ENCODE peak calls at places on chromosomes 6 and 20, in seven cellular contexts. H is hepatocyte; D is H9; C is GM23338; O is H1; K is lower lobe of right lung; E is CD8-positive, alpha-beta T cell. N is an unnamed sample. For H3K27me3, the result is how much of the 10 kb centered on the place peaks cover.

GRCh38 chr6:136846046-136846445 is 23.7 kb downstream of the PEX7 start:
- DNase-seq in H (peak), D (no peak), C (peak), O (no peak), K (no peak), E (no peak), N (no peak)

GRCh38 chr6:79895382-79896100 is 51.8 kb downstream of the ELOVL4 start:
- DNase-seq in H (no peak), D (no peak), C (no peak), O (no peak), K (no peak), E (no peak), N (no peak)

GRCh38 chr6:1136415-1136774 is 175.5 kb upstream of the FOXQ1 start:
- DNase-seq in H (no peak), D (no peak), C (no peak), O (no peak), K (no peak), E (no peak), N (no peak)

GRCh38 chr6:47714802-47715201 is 16.4 kb downstream of the ADGRF4 start:
- DNase-seq in H (no peak), D (no peak), C (no peak), O (no peak), K (no peak), E (no peak), N (no peak)

GRCh38 chr6:53645850-53646249 is 19.7 kb downstream of the KLHL31 start:
- DNase-seq in H (no peak), D (no peak), C (no peak), O (no peak), K (no peak), E (no peak), N (no peak)

GRCh38 chr6:144606041-144606440 is 320.9 kb downstream of the UTRN start:
- DNase-seq in H (no peak), D (no peak), C (no peak), O (no peak), K (no peak), E (no peak), N (no peak)

GRCh38 chr20:38304845-38305447 is 990 bp downstream of the BPI start:
- DNase-seq in H (no peak), D (peak), C (peak), O (peak), K (peak), E (no peak), N (peak)

GRCh38 chr6:84663866-84664265 is 100.5 kb downstream of the TBX18 start:
- DNase-seq in H (no peak), D (no peak), C (no peak), O (no peak), K (no peak), E (no peak), N (no peak)

GRCh38 chr20:49948809-49949507 is 12.8 kb downstream of the RNF114 start:
- DNase-seq in H (no peak), D (no peak), C (no peak), O (no peak), K (no peak), E (no peak), N (no peak)

GRCh38 chr20:50921055-50921454 is 10.2 kb downstream of the ADNP start:
- DNase-seq in H (no peak), D (no peak), C (no peak), O (no peak), K (no peak), E (no peak), N (no peak)

GRCh38 chr6:11058406-11058805 is 14.3 kb upstream of the ELOVL2 start:
- DNase-seq in H (no peak), D (no peak), C (no peak), O (no peak), K (no peak), E (no peak), N (no peak)

GRCh38 chr6:144262470-144263369 is 22.4 kb upstream of the UTRN start:
- DNase-seq in H (no peak), D (no peak), C (no peak), O (no peak), K (no peak), E (no peak), N (no peak)

GRCh38 chr20:10671221-10671849 is 2.5 kb downstream of the JAG1 start:
- DNase-seq in H (peak), D (peak), C (peak), O (no peak), K (peak), E (no peak), N (peak)

GRCh38 chr6:152293404-152293803 is 343.8 kb downstream of the SYNE1 start:
- DNase-seq in H (no peak), D (no peak), C (no peak), O (no peak), K (no peak), E (no peak), N (no peak)

GRCh38 chr20:38173237-38174156 is 8.4 kb upstream of the TGM2 start:
- DNase-seq in H (peak), D (no peak), C (peak), O (no peak), K (no peak), E (no peak), N (no peak)

GRCh38 chr6:159805418-159806020 is 5.4 kb downstream of the PNLDC1 start:
- DNase-seq in H (no peak), D (no peak), C (no peak), O (no peak), K (no peak), E (no peak), N (no peak)

GRCh38 chr6:31477521-31477920 is 20.4 kb upstream of the MICB start:
- DNase-seq in H (no peak), D (no peak), C (no peak), O (no peak), K (no peak), E (no peak), N (no peak)

GRCh38 chr6:95786802-95787201 is 209.5 kb downstream of the MANEA start:
- DNase-seq in H (no peak), D (no peak), C (no peak), O (no peak), K (no peak), E (no peak), N (no peak)

GRCh38 chr6:143941852-143942627 is 66.0 kb downstream of the PLAGL1 start:
- DNase-seq in H (peak), D (peak), C (peak), O (peak), K (peak), E (peak), N (peak)

GRCh38 chr20:46206025-46206424 is 87.9 kb downstream of the CD40 start:
- DNase-seq in H (no peak), D (no peak), C (no peak), O (no peak), K (peak), E (no peak), N (peak)

GRCh38 chr6:1612386-1612893 is 2.7 kb downstream of the FOXC1 start:
- DNase-seq in H (no peak), D (no peak), C (no peak), O (no peak), K (no peak), E (no peak), N (no peak)

GRCh38 chr6:53241936-53242335 is 93.3 kb upstream of the GCM1 start:
- DNase-seq in H (no peak), D (no peak), C (no peak), O (no peak), K (peak), E (no peak), N (peak)

GRCh38 chr6:136784910-136785746 is 7.1 kb downstream of the MAP3K5 start:
- DNase-seq in H (no peak), D (no peak), C (no peak), O (no peak), K (peak), E (peak), N (peak)

GRCh38 chr20:45833883-45834796 is 541 bp downstream of the SNX21 start:
- DNase-seq in H (peak), D (peak), C (peak), O (peak), K (peak), E (peak), N (peak)

GRCh38 chr6:56730663-56731529 is 88.2 kb upstream of the DST start:
- DNase-seq in H (peak), D (no peak), C (no peak), O (no peak), K (no peak), E (no peak), N (no peak)

GRCh38 chr6:7077856-7078255 is 29.9 kb upstream of the RREB1 start:
- DNase-seq in H (no peak), D (no peak), C (no peak), O (no peak), K (no peak), E (no peak), N (no peak)

GRCh38 chr20:63979549-63980316 is at the start of gene SAMD10:
- DNase-seq in H (peak), D (peak), C (peak), O (no peak), K (no peak), E (peak), N (peak)

GRCh38 chr6:133542056-133542821 is 301.1 kb downstream of the EYA4 start:
- DNase-seq in H (no peak), D (no peak), C (no peak), O (no peak), K (no peak), E (no peak), N (no peak)

GRCh38 chr6:165573671-165574070 is 89.4 kb downstream of the PDE10A start:
- DNase-seq in H (peak), D (no peak), C (no peak), O (no peak), K (no peak), E (no peak), N (no peak)

GRCh38 chr6:90004511-90004910 is 110.2 kb downstream of the GJA10 start:
- DNase-seq in H (no peak), D (no peak), C (no peak), O (no peak), K (no peak), E (no peak), N (no peak)

GRCh38 chr6:17905611-17906592 is 81.5 kb downstream of the KIF13A start:
- DNase-seq in H (no peak), D (no peak), C (no peak), O (no peak), K (no peak), E (no peak), N (no peak)

GRCh38 chr6:39416026-39416425 is 93.5 kb upstream of the KCNK16 start:
- DNase-seq in H (no peak), D (no peak), C (no peak), O (no peak), K (no peak), E (no peak), N (no peak)

GRCh38 chr6:37083243-37084138 is 78.0 kb downstream of the FGD2 start:
- DNase-seq in H (peak), D (no peak), C (no peak), O (no peak), K (peak), E (no peak), N (peak)

GRCh38 chr6:89254569-89254968 is 37.4 kb upstream of the GABRR1 start:
- DNase-seq in H (no peak), D (no peak), C (no peak), O (no peak), K (no peak), E (no peak), N (no peak)

GRCh38 chr6:32964776-32965175 is 3.6 kb upstream of the BRD2 start:
- DNase-seq in H (no peak), D (no peak), C (no peak), O (no peak), K (no peak), E (no peak), N (no peak)

GRCh38 chr6:55694148-55694547 is 115.2 kb upstream of the HMGCLL1 start:
- DNase-seq in H (peak), D (peak), C (peak), O (peak), K (no peak), E (no peak), N (no peak)

GRCh38 chr20:58246346-58246745 is 17.9 kb upstream of the ANKRD60 start:
- DNase-seq in H (no peak), D (peak), C (peak), O (no peak), K (no peak), E (no peak), N (no peak)

GRCh38 chr20:45944151-45944964 is 9.9 kb downstream of the PCIF1 start:
- DNase-seq in H (no peak), D (no peak), C (no peak), O (no peak), K (no peak), E (no peak), N (peak)

GRCh38 chr20:62714799-62715198 is 6.2 kb downstream of the NTSR1 start:
- DNase-seq in H (no peak), D (no peak), C (no peak), O (no peak), K (no peak), E (no peak), N (no peak)

GRCh38 chr20:31569163-31570020 is 35.7 kb upstream of the ID1 start:
- DNase-seq in H (peak), D (peak), C (peak), O (no peak), K (peak), E (peak), N (no peak)

DNA sequence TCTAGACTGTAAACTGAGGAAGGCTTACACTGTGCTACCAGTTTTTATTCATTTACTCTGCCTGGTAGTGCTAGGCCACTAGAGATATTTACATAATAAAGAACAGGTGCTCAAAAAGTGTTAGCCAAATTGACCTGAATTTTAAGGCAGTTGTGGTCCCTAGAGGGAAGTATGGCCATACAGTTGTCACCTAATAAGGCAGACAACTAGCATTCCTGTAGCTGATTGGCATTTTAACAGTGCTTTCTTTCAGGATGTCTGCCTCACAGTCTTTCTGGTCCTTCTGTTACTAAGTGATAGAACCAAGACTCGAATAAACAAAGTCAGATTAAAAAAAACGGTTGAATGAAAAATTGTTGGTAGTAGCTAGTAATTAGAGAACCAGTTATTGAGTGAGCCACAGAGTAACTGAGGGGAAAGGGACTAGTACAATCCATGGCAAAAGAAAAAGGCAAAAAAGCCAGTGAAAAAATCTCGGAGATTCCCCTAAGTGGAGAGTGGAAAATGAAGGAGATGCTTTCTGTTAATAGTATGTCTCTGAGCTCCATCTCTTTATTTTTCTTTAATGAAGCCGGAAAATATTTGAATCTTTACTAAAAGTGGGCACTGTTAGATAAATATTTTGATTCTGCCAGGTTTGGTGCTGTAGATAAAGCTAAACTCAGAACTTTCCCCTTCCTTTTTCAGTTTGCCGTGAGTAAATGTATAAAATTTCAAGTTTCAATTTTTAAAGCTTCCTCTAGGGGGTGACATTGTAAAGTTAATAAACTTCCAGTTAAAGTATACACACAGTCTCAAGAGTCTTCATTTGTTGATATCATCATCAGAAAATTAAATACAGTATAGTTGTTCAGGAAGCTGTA is 9.1 kb downstream of the VTA1 start:
- DNase-seq in H (peak), D (peak), C (peak), O (peak), K (no peak), E (no peak), N (no peak)
- TF ChIP-seq CTCF in H (peak), D (peak), C (no peak), O (peak), K (peak), E (peak), N (peak)

DNA sequence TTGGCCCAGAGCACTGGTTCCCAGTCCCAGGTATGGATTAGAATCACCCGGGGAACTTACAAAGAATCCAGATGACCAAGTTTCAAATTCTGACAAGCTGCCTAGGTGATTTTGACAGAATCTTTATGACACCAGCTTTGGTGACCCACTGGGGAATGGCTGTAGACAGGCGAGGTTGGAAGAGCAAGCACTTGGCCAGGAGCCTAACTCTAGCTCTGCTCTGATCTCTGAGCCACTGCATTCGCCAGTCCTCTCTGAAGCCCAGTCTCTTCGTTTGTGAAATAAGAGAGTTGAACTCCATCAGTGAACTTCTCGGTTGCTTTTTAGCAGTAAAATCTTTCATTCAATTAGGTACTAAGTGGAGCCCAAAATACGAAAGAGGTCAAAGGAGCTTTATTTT is 161.2 kb downstream of the VEGFA start:
- DNase-seq in H (no peak), D (no peak), C (no peak), O (no peak), K (no peak), E (no peak), N (no peak)
- H3K27ac ChIP-seq in H (no peak), D (no peak), C (no peak), O (no peak), K (no peak), E (no peak), N (no peak)

DNA sequence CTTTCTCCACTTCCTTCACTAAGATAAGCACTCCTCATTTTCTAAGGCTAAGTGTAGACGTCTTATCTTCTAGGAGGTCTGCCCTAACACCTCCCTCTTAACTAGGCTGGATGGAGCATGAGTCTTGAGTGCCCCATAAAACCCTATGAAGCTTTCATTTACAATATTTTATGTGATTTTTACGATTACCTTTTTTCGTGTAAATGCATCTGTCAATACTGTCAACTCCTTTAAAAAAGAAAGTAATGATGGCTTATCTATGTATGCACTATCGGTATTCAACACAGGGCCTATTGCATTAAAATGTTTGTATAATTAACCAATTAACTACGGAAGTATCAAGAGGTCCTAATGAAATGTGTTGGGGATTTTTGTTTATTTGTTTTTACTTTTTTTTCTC is 156.0 kb upstream of the FAM83B start:
- DNase-seq in H (no peak), D (no peak), C (no peak), O (no peak), K (no peak), E (no peak), N (no peak)
- H3K27me3 ChIP-seq in H (under half), D (under half), C (half or more), O (under half), K (under half), E (under half), N (under half)

DNA sequence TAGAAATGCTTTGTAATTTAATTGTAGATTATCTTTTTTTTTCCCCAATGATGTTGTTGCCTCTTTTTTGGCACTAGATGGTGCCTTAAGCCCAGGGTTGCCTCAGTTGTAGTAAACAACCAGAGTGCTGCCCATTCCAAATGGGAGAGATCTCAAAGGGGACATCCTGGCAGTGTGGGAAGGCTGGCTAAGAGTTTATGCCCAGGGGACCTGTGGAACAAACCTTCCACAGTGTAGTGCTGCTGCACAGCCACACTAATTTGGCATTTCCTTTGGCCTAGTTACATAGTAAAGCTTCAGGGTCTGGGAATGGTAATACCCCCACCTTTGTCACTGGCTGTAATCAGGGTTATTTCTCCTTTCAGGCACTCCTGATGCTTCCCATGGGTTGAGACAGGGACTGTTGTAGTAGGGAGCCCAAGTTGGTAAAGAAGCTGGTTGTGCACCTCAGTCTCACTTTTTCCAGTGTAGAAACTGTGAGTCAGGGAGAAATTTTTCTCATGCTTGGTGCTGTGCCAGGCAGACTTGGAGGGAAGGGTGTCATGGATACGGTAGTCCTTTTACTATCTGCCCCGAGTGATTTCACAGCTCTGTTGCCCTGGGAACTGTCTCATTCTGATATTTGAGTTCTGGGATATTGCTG is 177.8 kb upstream of the ECI2 start:
- DNase-seq in H (peak), D (peak), C (peak), O (no peak), K (no peak), E (no peak), N (no peak)
- TF ChIP-seq CTCF in H (peak), D (peak), C (peak), O (peak), K (peak), E (no peak), N (no peak)

DNA sequence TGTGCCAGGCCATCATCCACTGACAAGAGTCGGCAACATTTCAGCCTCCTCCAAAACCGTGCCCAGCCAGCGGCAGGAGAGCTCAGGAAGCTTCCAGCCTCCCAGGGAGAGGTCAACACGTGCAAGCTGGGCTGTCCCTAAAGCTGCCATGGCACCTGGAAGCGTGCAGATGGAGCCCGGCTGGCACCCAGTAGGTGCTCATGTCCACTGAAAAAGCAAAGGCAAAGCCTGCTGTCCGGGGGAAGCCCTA is 14.4 kb upstream of the TLDC2 start:
- DNase-seq in H (no peak), D (no peak), C (no peak), O (no peak), K (no peak), E (no peak), N (no peak)
- H3K27ac ChIP-seq in H (no peak), D (no peak), C (no peak), O (no peak), K (peak), E (no peak), N (peak)

DNA sequence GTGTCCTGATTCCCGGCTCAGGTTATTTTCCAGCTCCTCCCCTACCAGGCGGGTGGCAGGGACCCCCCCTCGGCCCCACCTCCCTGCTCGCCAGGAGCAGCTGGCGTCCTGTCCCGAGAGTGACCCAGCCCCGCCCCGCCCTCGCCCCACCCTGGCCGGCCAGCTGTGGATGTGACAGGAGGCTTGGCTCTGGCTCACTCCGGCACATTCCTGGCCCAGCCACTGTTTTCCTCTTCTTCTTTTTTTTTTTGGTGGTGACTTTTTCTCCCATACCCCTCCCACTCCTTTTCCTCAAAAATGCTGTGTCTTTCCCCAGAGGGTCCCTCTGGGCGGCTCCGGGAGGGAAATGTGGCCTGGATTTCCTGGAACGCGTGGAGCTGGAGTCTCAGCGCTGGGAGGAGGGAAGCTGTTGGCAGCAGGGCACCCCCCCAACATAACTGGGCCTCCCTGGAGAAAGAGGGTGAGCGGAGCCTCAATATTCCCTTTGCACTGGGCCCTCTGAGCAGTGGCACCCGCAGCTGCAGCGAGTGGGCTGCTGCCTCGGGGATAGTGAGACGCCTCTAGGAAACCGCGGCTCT is 28.3 kb upstream of the CSNK2A1 start:
- DNase-seq in H (peak), D (peak), C (peak), O (no peak), K (peak), E (no peak), N (peak)
- H3K27me3 ChIP-seq in H (under half), D (under half), C (under half), O (under half), K (under half), E (under half), N (half or more)

N was measured in left lung.